ENCODE peak calls at places on chromosomes 11 and 22, in four cellular contexts. One of them, this sample, is unnamed.

GRCh38 chr11:13114566-13115465 is 105.7 kb downstream of the RASSF10 start:
- DNase-seq in omental fat pad: no peak
- DNase-seq in neuronal stem cell: peak
- DNase-seq in activated CD4-positive, alpha-beta T cell treated with anti-CD3 and anti-CD28 coated beads, Interleukin-2, amount 50 U/mL, for 1 hour: no peak
- DNase-seq in this sample: no peak

GRCh38 chr11:69052343-69053168 is 3.8 kb downstream of the TPCN2 start:
- DNase-seq in neuronal stem cell: no peak
- DNase-seq in omental fat pad: no peak
- DNase-seq in activated CD4-positive, alpha-beta T cell treated with anti-CD3 and anti-CD28 coated beads, Interleukin-2, amount 50 U/mL, for 1 hour: no peak
- DNase-seq in this sample: no peak

GRCh38 chr11:69910519-69911309 is 91.5 kb upstream of the FGF3 start:
- DNase-seq in neuronal stem cell: no peak
- DNase-seq in omental fat pad: no peak
- DNase-seq in activated CD4-positive, alpha-beta T cell treated with anti-CD3 and anti-CD28 coated beads, Interleukin-2, amount 50 U/mL, for 1 hour: no peak
- DNase-seq in this sample: no peak

GRCh38 chr22:22086501-22087158 is 104.0 kb upstream of the TOP3B start:
- DNase-seq in omental fat pad: no peak
- DNase-seq in activated CD4-positive, alpha-beta T cell treated with anti-CD3 and anti-CD28 coated beads, Interleukin-2, amount 50 U/mL, for 1 hour: no peak
- DNase-seq in neuronal stem cell: no peak
- DNase-seq in this sample: no peak

GRCh38 chr11:88552377-88553029 is 215.0 kb upstream of the CTSC start:
- DNase-seq in activated CD4-positive, alpha-beta T cell treated with anti-CD3 and anti-CD28 coated beads, Interleukin-2, amount 50 U/mL, for 1 hour: peak
- DNase-seq in omental fat pad: no peak
- DNase-seq in neuronal stem cell: peak
- DNase-seq in this sample: peak

GRCh38 chr11:73158356-73159051 is 16.4 kb upstream of the FCHSD2 start:
- DNase-seq in omental fat pad: no peak
- DNase-seq in activated CD4-positive, alpha-beta T cell treated with anti-CD3 and anti-CD28 coated beads, Interleukin-2, amount 50 U/mL, for 1 hour: no peak
- DNase-seq in neuronal stem cell: no peak
- DNase-seq in this sample: no peak

GRCh38 chr22:41862530-41863266 is 29.8 kb downstream of the SREBF2 start:
- DNase-seq in omental fat pad: no peak
- DNase-seq in activated CD4-positive, alpha-beta T cell treated with anti-CD3 and anti-CD28 coated beads, Interleukin-2, amount 50 U/mL, for 1 hour: no peak
- DNase-seq in neuronal stem cell: no peak
- DNase-seq in this sample: no peak

GRCh38 chr11:57248780-57249383 is 11.8 kb upstream of the APLNR start:
- DNase-seq in omental fat pad: peak
- DNase-seq in activated CD4-positive, alpha-beta T cell treated with anti-CD3 and anti-CD28 coated beads, Interleukin-2, amount 50 U/mL, for 1 hour: no peak
- DNase-seq in neuronal stem cell: peak
- DNase-seq in this sample: no peak

GRCh38 chr11:128889657-128890213 is 1.4 kb upstream of the KCNJ5 start:
- DNase-seq in omental fat pad: no peak
- DNase-seq in activated CD4-positive, alpha-beta T cell treated with anti-CD3 and anti-CD28 coated beads, Interleukin-2, amount 50 U/mL, for 1 hour: no peak
- DNase-seq in neuronal stem cell: no peak
- DNase-seq in this sample: no peak

GRCh38 chr11:94740975-94741707 is 27.0 kb upstream of the AMOTL1 start:
- DNase-seq in omental fat pad: no peak
- DNase-seq in neuronal stem cell: peak
- DNase-seq in activated CD4-positive, alpha-beta T cell treated with anti-CD3 and anti-CD28 coated beads, Interleukin-2, amount 50 U/mL, for 1 hour: no peak
- DNase-seq in this sample: no peak

GRCh38 chr11:30485222-30485621 is 100.9 kb downstream of the MPPED2 start:
- DNase-seq in activated CD4-positive, alpha-beta T cell treated with anti-CD3 and anti-CD28 coated beads, Interleukin-2, amount 50 U/mL, for 1 hour: no peak
- DNase-seq in neuronal stem cell: no peak
- DNase-seq in omental fat pad: no peak
- DNase-seq in this sample: no peak